ENCODE peak calls at places on chromosomes 2 and 18, in nine cellular contexts. S is skeletal muscle cell, J is omental fat pad, N is DMS 273 treated with DMSO at 0.1 percent for 48 hours, A is nucleus accumbens, T is dorsolateral prefrontal cortex, B is EH, G is glutamatergic neuron, I is brain microvascular endothelial cell. P is an unnamed sample.

GRCh38 chr18:31156831-31157763 is 5.6 kb downstream of the DSC1 start:
- DNase-seq in B (no peak), I (no peak), J (no peak), G (no peak), S (no peak), A (no peak), N (no peak), T (no peak), P (no peak)

GRCh38 chr2:239200646-239201530 is 199.9 kb downstream of the HDAC4 start:
- DNase-seq in A (no peak), G (peak; percentile 12), J (no peak), I (no peak), S (no peak), N (no peak), B (no peak), T (no peak), P (no peak)

GRCh38 chr2:10873790-10874437 is 37.8 kb upstream of the KCNF1 start:
- DNase-seq in J (no peak), I (no peak), G (no peak), N (no peak), A (no peak), S (no peak), B (peak; percentile 48), T (no peak), P (no peak)

GRCh38 chr2:165120740-165121467 is 82.9 kb downstream of the SCN3A start:
- DNase-seq in S (no peak), A (no peak), B (peak; percentile 3), G (no peak), J (no peak), N (no peak), I (no peak), T (no peak), P (no peak)

GRCh38 chr2:109685453-109685852 is 71.3 kb downstream of the SOWAHC start:
- DNase-seq in I (no peak), B (no peak), A (no peak), G (no peak), T (no peak), J (no peak), N (no peak), S (no peak), P (no peak)

GRCh38 chr2:20144196-20144595 is 80.7 kb downstream of the SDC1 start:
- DNase-seq in J (no peak), S (no peak), N (no peak), T (no peak), I (no peak), G (no peak), A (no peak), B (no peak), P (no peak)

GRCh38 chr18:34283506-34283905 is 58.8 kb upstream of the NOL4 start:
- DNase-seq in S (no peak), I (no peak), J (no peak), A (no peak), G (no peak), T (no peak), N (no peak), B (no peak), P (no peak)

GRCh38 chr2:152874955-152875354 is 156.5 kb downstream of the ARL6IP6 start:
- DNase-seq in T (no peak), I (no peak), A (no peak), B (peak; percentile 80), S (no peak), G (no peak), J (no peak), N (no peak), P (no peak)

GRCh38 chr18:44537521-44537920 is 143.2 kb upstream of the SETBP1 start:
- DNase-seq in S (peak; percentile 89), G (peak; percentile 20), A (no peak), J (no peak), B (peak; percentile 95), N (peak; percentile 17), I (peak; percentile 86), T (no peak), P (no peak)

GRCh38 chr18:24118750-24119577 is 19.9 kb upstream of the CABYR start:
- DNase-seq in S (peak; percentile 14), A (peak; percentile 34), T (no peak), I (peak; percentile 60), G (peak; percentile 70), B (peak; percentile 73), N (peak; percentile 33), J (peak; percentile 59), P (peak; percentile 79)

GRCh38 chr2:9519250-9519649 is 36.4 kb downstream of the ADAM17 start:
- DNase-seq in J (no peak), T (no peak), I (peak; percentile 32), S (peak; percentile 48), G (no peak), A (no peak), B (no peak), N (no peak), P (no peak)

GRCh38 chr2:709138-709779 is 32.1 kb upstream of the TMEM18 start:
- DNase-seq in I (no peak), G (no peak), T (no peak), N (peak; percentile 2), S (no peak), B (no peak), A (no peak), J (no peak), P (no peak)

GRCh38 chr2:109062558-109063325 is 66.3 kb upstream of the SH3RF3 start:
- DNase-seq in I (no peak), G (no peak), J (no peak), A (no peak), N (no peak), S (no peak), T (no peak), B (no peak), P (no peak)

GRCh38 chr2:109500910-109501309 is 112.9 kb downstream of the SEPTIN10 start:
- DNase-seq in S (no peak), G (no peak), N (no peak), T (no peak), A (no peak), I (no peak), J (no peak), B (no peak), P (no peak)

GRCh38 chr2:166419616-166419934 is 43.8 kb upstream of the SCN9A start:
- DNase-seq in N (no peak), G (no peak), S (peak; percentile 11), T (no peak), I (peak; percentile 30), A (no peak), B (peak; percentile 62), J (no peak), P (peak; percentile 38)

GRCh38 chr2:158457092-158457825 is 507 bp downstream of the PKP4 start:
- DNase-seq in I (peak; percentile 47), T (peak; percentile 73), G (peak; percentile 76), S (no peak), A (peak; percentile 76), N (peak; percentile 35), J (no peak), B (peak; percentile 74), P (peak; percentile 36)

GRCh38 chr2:224217962-224218347 is 178.9 kb upstream of the SERPINE2 start:
- DNase-seq in N (no peak), J (no peak), A (no peak), I (peak; percentile 87), B (peak; percentile 71), T (no peak), G (no peak), S (peak; percentile 63), P (no peak)

GRCh38 chr18:57208056-57208455 is 61.2 kb downstream of the BOD1L2 start:
- DNase-seq in T (no peak), G (no peak), I (no peak), S (no peak), J (no peak), N (no peak), B (no peak), A (no peak), P (no peak)

GRCh38 chr18:56542488-56542887 is 95.9 kb downstream of the TXNL1 start:
- DNase-seq in N (no peak), B (peak; percentile 15), A (no peak), I (no peak), J (no peak), S (no peak), T (no peak), G (no peak), P (no peak)

GRCh38 chr2:166333809-166334208 is 41.9 kb downstream of the SCN9A start:
- DNase-seq in J (no peak), S (no peak), B (peak; percentile 60), I (no peak), G (no peak), N (no peak), A (no peak), T (no peak), P (no peak)

GRCh38 chr18:79537758-79538157 is 141.8 kb upstream of the CTDP1 start:
- DNase-seq in I (no peak), T (no peak), S (no peak), A (no peak), G (no peak), J (no peak), B (no peak), N (no peak), P (no peak)

GRCh38 chr2:136534817-136535216 is 230.5 kb upstream of the THSD7B start:
- DNase-seq in G (no peak), A (no peak), T (no peak), N (no peak), J (no peak), S (no peak), I (no peak), B (no peak), P (no peak)

GRCh38 chr18:13572721-13573120 is 153.6 kb downstream of the FAM210A start:
- DNase-seq in A (no peak), J (no peak), I (no peak), S (no peak), G (no peak), B (no peak), N (no peak), T (no peak), P (no peak)

GRCh38 chr18:8554354-8554753 is 54.9 kb upstream of the RAB12 start:
- DNase-seq in T (no peak), I (no peak), N (no peak), S (no peak), G (no peak), J (no peak), A (no peak), B (no peak), P (no peak)

GRCh38 chr2:113166187-113166645 is 7.6 kb upstream of the PSD4 start:
- DNase-seq in A (no peak), S (no peak), T (no peak), I (no peak), N (no peak), G (no peak), J (no peak), B (no peak), P (no peak)

GRCh38 chr2:31397099-31397498 is 17.4 kb downstream of the XDH start:
- DNase-seq in T (no peak), J (no peak), I (no peak), N (peak; percentile 71), B (no peak), G (no peak), S (no peak), A (no peak), P (peak; percentile 24)

GRCh38 chr18:11761553-11761952 is 72.5 kb downstream of the GNAL start:
- DNase-seq in B (no peak), A (no peak), I (no peak), T (no peak), S (no peak), J (no peak), N (no peak), G (no peak), P (no peak)